ENCODE peak calls at places on chromosome 7, in seven cellular contexts. One of them, this sample, is unnamed. For H3K4me1, the result is how much of the 10 kb centered on the place peaks cover.

GRCh38 chr7:45863715-45864114 is 9.2 kb downstream of the CCDC201 start:
- DNase-seq in colonic mucosa: no peak
- DNase-seq in neural progenitor cell: peak
- DNase-seq in HCT116: no peak
- DNase-seq in astrocyte: no peak
- DNase-seq in endothelial cell of umbilical vein: no peak
- DNase-seq in neuronal stem cell: no peak
- DNase-seq in this sample: no peak

GRCh38 chr7:134870156-134870555 is 90.7 kb downstream of the CALD1 start:
- DNase-seq in neuronal stem cell: no peak
- DNase-seq in endothelial cell of umbilical vein: no peak
- DNase-seq in HCT116: no peak
- DNase-seq in astrocyte: no peak
- DNase-seq in colonic mucosa: no peak
- DNase-seq in neural progenitor cell: no peak
- DNase-seq in this sample: no peak

GRCh38 chr7:136976504-136977251 is 108.2 kb downstream of the CHRM2 start:
- DNase-seq in colonic mucosa: no peak
- DNase-seq in neuronal stem cell: no peak
- DNase-seq in endothelial cell of umbilical vein: no peak
- DNase-seq in neural progenitor cell: no peak
- DNase-seq in astrocyte: no peak
- DNase-seq in HCT116: no peak
- DNase-seq in this sample: no peak

GRCh38 chr7:67765481-67765880 is 768.8 kb downstream of the TYW1 start:
- DNase-seq in endothelial cell of umbilical vein: no peak
- DNase-seq in astrocyte: no peak
- DNase-seq in HCT116: no peak
- DNase-seq in colonic mucosa: no peak
- DNase-seq in neuronal stem cell: no peak
- DNase-seq in neural progenitor cell: no peak
- DNase-seq in this sample: no peak

GRCh38 chr7:137930616-137931015 is 71.3 kb downstream of the CREB3L2 start:
- DNase-seq in neural progenitor cell: no peak
- DNase-seq in colonic mucosa: no peak
- DNase-seq in neuronal stem cell: no peak
- DNase-seq in HCT116: no peak
- DNase-seq in astrocyte: peak
- DNase-seq in endothelial cell of umbilical vein: peak
- DNase-seq in this sample: no peak

GRCh38 chr7:79997345-79997744 is 137.3 kb upstream of the GNAI1 start:
- DNase-seq in neuronal stem cell: no peak
- DNase-seq in endothelial cell of umbilical vein: no peak
- DNase-seq in neural progenitor cell: no peak
- DNase-seq in HCT116: no peak
- DNase-seq in colonic mucosa: no peak
- DNase-seq in astrocyte: no peak
- DNase-seq in this sample: no peak

GRCh38 chr7:127844707-127845331 is 186.4 kb downstream of the LRRC4 start:
- DNase-seq in astrocyte: peak
- DNase-seq in neural progenitor cell: no peak
- DNase-seq in neuronal stem cell: no peak
- DNase-seq in endothelial cell of umbilical vein: peak
- DNase-seq in HCT116: no peak
- DNase-seq in colonic mucosa: peak
- DNase-seq in this sample: no peak

GRCh38 chr7:84393776-84394175 is 199.2 kb upstream of the SEMA3A start:
- DNase-seq in endothelial cell of umbilical vein: no peak
- DNase-seq in astrocyte: peak
- DNase-seq in neural progenitor cell: no peak
- DNase-seq in HCT116: no peak
- DNase-seq in neuronal stem cell: no peak
- DNase-seq in colonic mucosa: no peak
- DNase-seq in this sample: no peak

GRCh38 chr7:21617916-21618390 is 75.1 kb downstream of the DNAH11 start:
- DNase-seq in HCT116: no peak
- DNase-seq in colonic mucosa: peak
- DNase-seq in neural progenitor cell: no peak
- DNase-seq in neuronal stem cell: no peak
- DNase-seq in astrocyte: peak
- DNase-seq in endothelial cell of umbilical vein: peak
- DNase-seq in this sample: no peak

GRCh38 chr7:24820730-24821044 is 63.4 kb upstream of the GSDME start:
- DNase-seq in endothelial cell of umbilical vein: no peak
- DNase-seq in neuronal stem cell: no peak
- DNase-seq in colonic mucosa: no peak
- DNase-seq in HCT116: no peak
- DNase-seq in neural progenitor cell: no peak
- DNase-seq in astrocyte: no peak
- DNase-seq in this sample: no peak

GRCh38 chr7:124652237-124652636 is 113.4 kb downstream of the GPR37 start:
- DNase-seq in endothelial cell of umbilical vein: no peak
- DNase-seq in astrocyte: peak
- DNase-seq in neural progenitor cell: no peak
- DNase-seq in HCT116: no peak
- DNase-seq in colonic mucosa: no peak
- DNase-seq in neuronal stem cell: no peak
- DNase-seq in this sample: no peak

GRCh38 chr7:51233375-51233774 is 83.2 kb downstream of the COBL start:
- DNase-seq in colonic mucosa: no peak
- DNase-seq in endothelial cell of umbilical vein: no peak
- DNase-seq in astrocyte: no peak
- DNase-seq in HCT116: no peak
- DNase-seq in neuronal stem cell: peak
- DNase-seq in neural progenitor cell: peak
- DNase-seq in this sample: no peak

GRCh38 chr7:65840446-65840845 is 32.4 kb upstream of the VKORC1L1 start:
- DNase-seq in colonic mucosa: peak
- DNase-seq in endothelial cell of umbilical vein: no peak
- DNase-seq in neuronal stem cell: no peak
- DNase-seq in HCT116: peak
- DNase-seq in neural progenitor cell: peak
- DNase-seq in astrocyte: no peak
- DNase-seq in this sample: no peak

GRCh38 chr7:30654296-30655090 is 27.8 kb downstream of the CRHR2 start:
- DNase-seq in neuronal stem cell: no peak
- DNase-seq in astrocyte: no peak
- DNase-seq in colonic mucosa: no peak
- DNase-seq in neural progenitor cell: no peak
- DNase-seq in HCT116: no peak
- DNase-seq in endothelial cell of umbilical vein: no peak
- DNase-seq in this sample: peak

GRCh38 chr7:132577206-132578049 is 1.2 kb upstream of the PLXNA4 start:
- DNase-seq in astrocyte: peak
- DNase-seq in neuronal stem cell: peak
- DNase-seq in HCT116: no peak
- DNase-seq in colonic mucosa: peak
- DNase-seq in neural progenitor cell: peak
- DNase-seq in endothelial cell of umbilical vein: peak
- DNase-seq in this sample: peak

GRCh38 chr7:153532321-153532720 is 519.9 kb upstream of the DPP6 start:
- DNase-seq in neural progenitor cell: no peak
- DNase-seq in HCT116: no peak
- DNase-seq in endothelial cell of umbilical vein: no peak
- DNase-seq in neuronal stem cell: no peak
- DNase-seq in astrocyte: no peak
- DNase-seq in colonic mucosa: no peak
- DNase-seq in this sample: no peak

GRCh38 chr7:153543232-153543631 is 509.0 kb upstream of the DPP6 start:
- DNase-seq in HCT116: no peak
- DNase-seq in colonic mucosa: no peak
- DNase-seq in neural progenitor cell: no peak
- DNase-seq in astrocyte: no peak
- DNase-seq in endothelial cell of umbilical vein: no peak
- DNase-seq in neuronal stem cell: no peak
- DNase-seq in this sample: no peak

GRCh38 chr7:153541903-153542302 is 510.3 kb upstream of the DPP6 start:
- DNase-seq in HCT116: no peak
- DNase-seq in colonic mucosa: no peak
- DNase-seq in neuronal stem cell: no peak
- DNase-seq in endothelial cell of umbilical vein: no peak
- DNase-seq in neural progenitor cell: no peak
- DNase-seq in astrocyte: no peak
- DNase-seq in this sample: no peak

DNA sequence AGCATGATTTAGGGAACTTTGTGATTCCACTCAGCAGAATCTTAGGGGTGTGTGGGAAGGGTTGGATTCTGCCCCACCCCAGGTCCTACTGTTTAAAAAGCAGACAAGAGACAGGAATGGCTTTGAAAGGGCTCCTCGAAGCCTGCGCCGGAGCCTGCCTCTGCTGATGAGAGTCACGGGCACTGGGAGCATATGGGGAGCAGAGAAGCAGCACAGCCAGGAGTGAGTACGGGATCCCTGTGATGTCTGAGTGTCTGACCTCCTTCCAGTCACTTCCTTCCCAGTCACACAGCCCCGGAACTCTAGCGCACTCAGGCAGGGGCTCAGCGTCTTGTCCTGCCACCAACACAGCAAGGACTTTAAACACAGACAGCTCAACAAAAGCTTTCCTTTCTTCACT is 514.9 kb upstream of the DPP6 start:
- DNase-seq in astrocyte: no peak
- DNase-seq in neuronal stem cell: no peak
- DNase-seq in HCT116: no peak
- DNase-seq in endothelial cell of umbilical vein: no peak
- DNase-seq in neural progenitor cell: no peak
- DNase-seq in colonic mucosa: no peak
- DNase-seq in this sample: no peak
- H3K9ac ChIP-seq in astrocyte: no peak
- H3K9ac ChIP-seq in neuronal stem cell: no peak
- H3K9ac ChIP-seq in HCT116: no peak
- H3K9ac ChIP-seq in endothelial cell of umbilical vein: no peak
- H3K9ac ChIP-seq in neural progenitor cell: no peak
- H3K9ac ChIP-seq in colonic mucosa: no peak
- H3K9ac ChIP-seq in this sample: no peak

GRCh38 chr7:106484562-106484961 is 176.4 kb downstream of the CCDC71L start:
- DNase-seq in astrocyte: peak
- DNase-seq in neural progenitor cell: no peak
- DNase-seq in endothelial cell of umbilical vein: no peak
- DNase-seq in neuronal stem cell: no peak
- DNase-seq in HCT116: no peak
- DNase-seq in colonic mucosa: no peak
- DNase-seq in this sample: no peak

GRCh38 chr7:106485031-106485551 is 175.9 kb downstream of the CCDC71L start:
- DNase-seq in astrocyte: peak
- DNase-seq in colonic mucosa: no peak
- DNase-seq in neural progenitor cell: no peak
- DNase-seq in endothelial cell of umbilical vein: peak
- DNase-seq in HCT116: no peak
- DNase-seq in neuronal stem cell: no peak
- DNase-seq in this sample: no peak

GRCh38 chr7:106487892-106488291 is 173.1 kb downstream of the CCDC71L start:
- DNase-seq in colonic mucosa: no peak
- DNase-seq in endothelial cell of umbilical vein: no peak
- DNase-seq in neural progenitor cell: no peak
- DNase-seq in neuronal stem cell: no peak
- DNase-seq in HCT116: no peak
- DNase-seq in astrocyte: no peak
- DNase-seq in this sample: no peak

GRCh38 chr7:106486331-106486730 is 174.6 kb downstream of the CCDC71L start:
- DNase-seq in HCT116: no peak
- DNase-seq in neural progenitor cell: no peak
- DNase-seq in colonic mucosa: no peak
- DNase-seq in neuronal stem cell: no peak
- DNase-seq in endothelial cell of umbilical vein: no peak
- DNase-seq in astrocyte: peak
- DNase-seq in this sample: no peak

GRCh38 chr7:106485919-106486318 is 175.0 kb downstream of the CCDC71L start:
- DNase-seq in endothelial cell of umbilical vein: no peak
- DNase-seq in neuronal stem cell: no peak
- DNase-seq in HCT116: no peak
- DNase-seq in astrocyte: no peak
- DNase-seq in neural progenitor cell: no peak
- DNase-seq in colonic mucosa: no peak
- DNase-seq in this sample: no peak
- H3K4me3 ChIP-seq in endothelial cell of umbilical vein: no peak
- H3K4me3 ChIP-seq in neuronal stem cell: no peak
- H3K4me3 ChIP-seq in HCT116: no peak
- H3K4me3 ChIP-seq in astrocyte: no peak
- H3K4me3 ChIP-seq in neural progenitor cell: no peak
- H3K4me3 ChIP-seq in colonic mucosa: no peak
- H3K4me3 ChIP-seq in this sample: no peak

GRCh38 chr7:12646139-12646538 is 41.3 kb upstream of the ARL4A start:
- DNase-seq in neural progenitor cell: peak
- DNase-seq in astrocyte: peak
- DNase-seq in HCT116: no peak
- DNase-seq in endothelial cell of umbilical vein: no peak
- DNase-seq in neuronal stem cell: no peak
- DNase-seq in colonic mucosa: no peak
- DNase-seq in this sample: no peak
- H3K4me1 ChIP-seq in neural progenitor cell: under half
- H3K4me1 ChIP-seq in astrocyte: under half
- H3K4me1 ChIP-seq in HCT116: under half
- H3K4me1 ChIP-seq in endothelial cell of umbilical vein: under half
- H3K4me1 ChIP-seq in neuronal stem cell: under half
- H3K4me1 ChIP-seq in colonic mucosa: under half
- H3K4me1 ChIP-seq in this sample: under half

DNA sequence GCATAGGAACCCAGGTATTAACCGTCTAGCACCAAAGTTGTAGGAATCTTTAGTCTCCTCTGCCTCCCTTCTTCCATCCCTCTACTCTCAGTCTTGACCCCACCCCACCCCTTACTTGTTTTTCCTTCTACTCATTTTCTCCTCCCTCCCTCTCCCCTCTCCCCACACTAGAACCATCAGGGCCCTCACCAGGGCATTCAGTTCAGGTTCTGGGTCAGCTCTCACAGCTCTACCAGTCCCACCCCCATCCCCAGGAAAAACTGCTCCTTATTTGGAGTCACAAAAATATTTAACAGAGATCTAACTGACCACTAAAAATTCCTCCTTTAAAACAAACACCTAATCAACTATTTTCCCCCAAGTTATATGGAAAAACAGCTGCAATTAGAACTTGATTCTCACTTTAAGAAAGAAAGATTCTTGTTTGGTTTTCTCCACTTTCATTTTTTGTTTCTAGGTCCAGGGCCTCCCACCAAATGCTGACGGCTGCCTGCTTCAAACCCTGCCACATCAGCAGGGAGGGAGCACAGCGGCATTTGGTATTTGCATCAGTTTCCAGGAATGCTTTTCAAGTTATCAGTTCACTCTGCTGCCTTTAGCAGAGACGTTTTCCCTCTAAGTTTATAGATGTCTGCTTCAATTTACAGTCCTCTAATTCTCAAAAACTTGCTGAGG is 2.8 kb upstream of the COL1A2 start:
- DNase-seq in astrocyte: peak
- DNase-seq in neuronal stem cell: no peak
- DNase-seq in neural progenitor cell: peak
- DNase-seq in HCT116: no peak
- DNase-seq in endothelial cell of umbilical vein: no peak
- DNase-seq in colonic mucosa: no peak
- DNase-seq in this sample: peak
- H3K9ac ChIP-seq in astrocyte: peak
- H3K9ac ChIP-seq in neuronal stem cell: no peak
- H3K9ac ChIP-seq in neural progenitor cell: no peak
- H3K9ac ChIP-seq in HCT116: no peak
- H3K9ac ChIP-seq in endothelial cell of umbilical vein: no peak
- H3K9ac ChIP-seq in colonic mucosa: no peak
- H3K9ac ChIP-seq in this sample: peak